ENCODE peak calls at places on chromosomes 6 and 20, in six cellular contexts. I, D, E, G, C and L are unnamed samples.

GRCh38 chr20:63188159-63188442 is 27.8 kb downstream of the YTHDF1 start:
- DNase-seq in G (no peak), C (no peak), D (no peak), I (no peak), E (no peak), L (no peak)

GRCh38 chr6:114202389-114202788 is 140.4 kb downstream of the HS3ST5 start:
- DNase-seq in D (no peak), G (no peak), E (no peak), I (no peak), C (no peak), L (no peak)

GRCh38 chr6:141395443-141396008 is 737.2 kb upstream of the GJE1 start:
- DNase-seq in E (no peak), I (no peak), G (no peak), C (no peak), D (no peak), L (no peak)

GRCh38 chr6:169321546-169321945 is 67.9 kb upstream of the THBS2 start:
- DNase-seq in E (no peak), D (no peak), G (no peak), C (no peak), I (no peak), L (peak)

GRCh38 chr6:107408714-107409113 is 50.6 kb downstream of the PDSS2 start:
- DNase-seq in D (no peak), G (peak), C (no peak), E (no peak), I (no peak), L (no peak)

GRCh38 chr20:59165389-59165785 is 1.8 kb downstream of the ZNF831 start:
- DNase-seq in G (no peak), E (no peak), C (no peak), D (no peak), I (no peak), L (no peak)

GRCh38 chr6:150269857-150270223 is 99.0 kb upstream of the IYD start:
- DNase-seq in C (peak), D (no peak), I (peak), G (no peak), E (peak), L (no peak)

GRCh38 chr6:37691904-37692806 is 5.5 kb downstream of the MDGA1 start:
- DNase-seq in C (peak), E (peak), G (peak), D (no peak), I (peak), L (peak)

GRCh38 chr6:131251593-131252204 is 116.4 kb downstream of the AKAP7 start:
- DNase-seq in G (no peak), I (no peak), C (no peak), D (no peak), E (no peak), L (no peak)

GRCh38 chr6:130632897-130633296 is 194.3 kb upstream of the SMLR1 start:
- DNase-seq in E (no peak), I (no peak), D (no peak), G (no peak), C (no peak), L (no peak)

GRCh38 chr6:43909474-43910148 is 139.6 kb downstream of the VEGFA start:
- DNase-seq in G (no peak), D (no peak), C (no peak), E (no peak), I (no peak), L (no peak)

GRCh38 chr6:134101479-134101878 is 49.1 kb upstream of the SLC2A12 start:
- DNase-seq in E (no peak), C (no peak), D (no peak), I (no peak), G (no peak), L (no peak)

GRCh38 chr6:16129623-16130243 is 847 bp downstream of the MYLIP start:
- DNase-seq in G (peak), C (peak), E (no peak), D (no peak), I (peak), L (peak)

GRCh38 chr6:3211681-3212080 is 15.8 kb downstream of the TUBB2B start:
- DNase-seq in G (no peak), D (no peak), I (no peak), E (no peak), C (no peak), L (no peak)

GRCh38 chr20:64216036-64216435 is 39.5 kb upstream of the PCMTD2 start:
- DNase-seq in I (no peak), C (no peak), G (peak), D (no peak), E (no peak), L (no peak)

GRCh38 chr20:34515484-34516037 is 661 bp upstream of the DYNLRB1 start:
- DNase-seq in E (peak), D (peak), C (peak), I (no peak), G (no peak), L (peak)

GRCh38 chr20:35625584-35626385 is 10.2 kb downstream of the SPAG4 start:
- DNase-seq in E (no peak), I (no peak), G (no peak), C (no peak), D (no peak), L (no peak)
- TF ChIP-seq MYC in E (no peak), I (no peak), G (no peak), C (no peak), D (no peak), L (no peak)

GRCh38 chr6:158481612-158482473 is 78.0 kb upstream of the TMEM181 start:
- DNase-seq in C (no peak), I (peak), G (peak), D (no peak), E (no peak), L (no peak)
- TF ChIP-seq MYC in C (no peak), I (no peak), G (no peak), D (no peak), E (no peak), L (no peak)

GRCh38 chr20:7691647-7692046 is 248.6 kb downstream of the HAO1 start:
- DNase-seq in G (no peak), D (no peak), I (no peak), E (no peak), C (no peak), L (no peak)

GRCh38 chr20:7695622-7696021 is 244.6 kb downstream of the HAO1 start:
- DNase-seq in D (no peak), G (no peak), I (no peak), E (no peak), C (no peak), L (no peak)

GRCh38 chr20:7694940-7695567 is 245.2 kb downstream of the HAO1 start:
- DNase-seq in D (no peak), C (no peak), E (no peak), I (no peak), G (no peak), L (no peak)

GRCh38 chr20:7693761-7694160 is 246.5 kb downstream of the HAO1 start:
- DNase-seq in I (no peak), D (no peak), E (no peak), G (no peak), C (no peak), L (no peak)

GRCh38 chr20:7692478-7692877 is 247.8 kb downstream of the HAO1 start:
- DNase-seq in G (no peak), C (no peak), I (no peak), E (no peak), D (no peak), L (no peak)
- TF ChIP-seq MYC in G (no peak), C (no peak), I (no peak), E (no peak), D (no peak), L (no peak)

GRCh38 chr6:85460951-85461805 is 11.3 kb downstream of the NT5E start:
- DNase-seq in E (peak), C (no peak), I (no peak), G (peak), D (peak), L (peak)

GRCh38 chr6:85458184-85458583 is 8.3 kb downstream of the NT5E start:
- DNase-seq in E (no peak), G (no peak), I (no peak), C (no peak), D (no peak), L (peak)

GRCh38 chr6:85458782-85459181 is 8.9 kb downstream of the NT5E start:
- DNase-seq in G (peak), I (no peak), E (no peak), D (no peak), C (no peak), L (no peak)

GRCh38 chr6:85460154-85460950 is 10.5 kb downstream of the NT5E start:
- DNase-seq in G (peak), E (no peak), D (no peak), I (no peak), C (no peak), L (no peak)

GRCh38 chr6:85459224-85459901 is 9.5 kb downstream of the NT5E start:
- DNase-seq in C (no peak), E (no peak), D (no peak), I (no peak), G (peak), L (no peak)
- TF ChIP-seq MYC in C (no peak), E (no peak), D (no peak), I (no peak), G (no peak), L (no peak)

DNA sequence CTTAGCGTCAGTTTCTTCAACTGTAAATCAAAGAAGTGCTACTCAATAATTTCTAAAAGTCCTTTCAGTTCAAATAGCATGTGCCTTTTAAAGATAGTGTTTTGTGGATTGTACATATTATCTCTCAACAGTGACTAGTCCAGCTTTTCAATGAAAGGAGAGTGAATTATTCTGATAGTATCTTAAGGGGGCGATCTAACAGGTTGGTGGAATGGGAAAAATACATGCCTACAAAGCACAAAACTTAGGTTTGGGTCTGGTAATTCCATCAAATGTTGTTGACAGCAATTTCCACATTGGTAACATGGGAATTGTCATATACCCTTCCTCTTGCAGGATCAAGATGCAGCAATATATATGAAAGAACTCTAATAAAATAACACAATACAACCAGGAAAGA is 50.1 kb upstream of the HDGFL1 start:
- DNase-seq in G (no peak), I (no peak), D (no peak), E (no peak), C (no peak), L (no peak)
- TF ChIP-seq MYC in G (no peak), I (no peak), D (no peak), E (no peak), C (no peak), L (no peak)

GRCh38 chr20:40335437-40335836 is 353.6 kb downstream of the MAFB start:
- DNase-seq in G (no peak), E (no peak), I (no peak), D (no peak), C (no peak), L (no peak)

GRCh38 chr20:40331249-40331648 is 357.8 kb downstream of the MAFB start:
- DNase-seq in D (no peak), G (no peak), I (no peak), C (no peak), E (no peak), L (no peak)

GRCh38 chr20:40331699-40332098 is 357.3 kb downstream of the MAFB start:
- DNase-seq in D (no peak), C (no peak), E (no peak), I (no peak), G (peak), L (no peak)

GRCh38 chr20:40332167-40332566 is 356.9 kb downstream of the MAFB start:
- DNase-seq in G (no peak), C (no peak), D (no peak), I (no peak), E (no peak), L (no peak)

GRCh38 chr20:40333591-40333990 is 355.4 kb downstream of the MAFB start:
- DNase-seq in E (no peak), D (no peak), C (no peak), I (no peak), G (no peak), L (no peak)
- TF ChIP-seq MYC in E (no peak), D (no peak), C (no peak), I (no peak), G (no peak), L (no peak)

GRCh38 chr20:48098099-48098498 is 312.8 kb upstream of the SULF2 start:
- DNase-seq in D (no peak), E (no peak), I (no peak), C (no peak), G (no peak), L (no peak)

GRCh38 chr20:48100483-48100882 is 315.2 kb upstream of the SULF2 start:
- DNase-seq in D (no peak), G (no peak), I (no peak), C (no peak), E (no peak), L (no peak)

GRCh38 chr20:48096212-48096875 is 311.1 kb upstream of the SULF2 start:
- DNase-seq in C (no peak), E (no peak), I (no peak), D (no peak), G (no peak), L (no peak)

GRCh38 chr20:48096957-48097890 is 311.9 kb upstream of the SULF2 start:
- DNase-seq in I (no peak), D (no peak), E (no peak), C (peak), G (no peak), L (peak)

DNA sequence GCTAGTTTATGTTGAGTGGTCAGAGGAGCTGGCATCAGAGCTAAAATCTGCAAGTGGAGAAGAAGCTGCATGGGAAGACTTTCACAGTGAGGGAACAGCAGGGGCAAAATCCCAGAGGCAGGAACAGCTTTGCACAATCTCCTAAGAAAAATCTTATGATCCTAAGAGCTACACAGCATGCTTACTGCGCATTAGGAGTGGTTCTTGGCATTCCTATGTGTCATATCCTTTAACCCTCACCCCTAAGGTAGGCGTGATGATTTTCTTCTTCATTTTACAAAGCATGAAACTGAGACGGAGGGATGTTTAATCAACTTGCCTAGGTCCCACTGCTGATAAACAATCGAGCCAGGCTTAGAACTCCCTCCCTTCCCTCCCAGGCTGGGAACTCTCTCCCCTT is 313.6 kb upstream of the SULF2 start:
- DNase-seq in G (no peak), D (no peak), E (no peak), C (no peak), I (no peak), L (no peak)
- TF ChIP-seq MYC in G (no peak), D (no peak), E (no peak), C (no peak), I (no peak), L (no peak)

DNA sequence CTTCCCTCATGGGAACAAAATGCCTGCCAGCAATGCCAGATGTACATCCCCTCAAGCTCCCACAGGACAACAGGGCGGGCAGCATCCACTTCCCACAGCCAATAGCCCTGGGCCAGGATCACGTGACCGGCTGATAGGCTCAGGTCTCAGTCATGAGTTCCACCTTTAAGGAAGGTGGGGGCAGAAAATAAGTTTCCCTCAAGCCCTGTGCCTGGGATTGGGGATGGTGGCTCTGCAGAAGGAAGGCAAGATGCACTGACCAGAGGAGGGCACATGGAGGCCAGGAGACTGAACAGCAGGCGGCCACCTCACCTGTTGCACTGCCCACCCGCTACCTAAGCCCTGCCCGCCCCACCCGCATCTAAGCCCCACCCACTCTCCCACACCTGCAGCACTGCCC is 149.1 kb downstream of the BMP7 start:
- DNase-seq in E (no peak), C (no peak), G (no peak), D (no peak), I (no peak), L (no peak)
- TF ChIP-seq MYC in E (no peak), C (no peak), G (no peak), D (no peak), I (no peak), L (no peak)

GRCh38 chr6:122654016-122654415 is 43.8 kb downstream of the PKIB start:
- DNase-seq in C (no peak), I (no peak), D (no peak), E (no peak), G (no peak), L (no peak)

GRCh38 chr6:122651604-122652003 is 41.4 kb downstream of the PKIB start:
- DNase-seq in E (no peak), I (no peak), D (no peak), G (no peak), C (no peak), L (no peak)

GRCh38 chr6:122652431-122652830 is 42.2 kb downstream of the PKIB start:
- DNase-seq in C (no peak), D (no peak), E (peak), I (no peak), G (no peak), L (no peak)

GRCh38 chr6:122651031-122651430 is 40.8 kb downstream of the PKIB start:
- DNase-seq in I (no peak), C (no peak), E (no peak), D (no peak), G (no peak), L (no peak)

GRCh38 chr6:122653094-122653493 is 42.9 kb downstream of the PKIB start:
- DNase-seq in I (no peak), C (no peak), G (no peak), E (peak), D (no peak), L (no peak)
- TF ChIP-seq MYC in I (no peak), C (no peak), G (no peak), E (no peak), D (no peak), L (no peak)

GRCh38 chr6:52560462-52560861 is 16.4 kb downstream of the TRAM2 start:
- DNase-seq in G (no peak), E (no peak), I (no peak), C (no peak), D (no peak), L (no peak)
- TF ChIP-seq MYC in G (no peak), E (no peak), I (no peak), C (no peak), D (no peak), L (no peak)